ENCODE peak calls at places on chromosomes 1 and 21, in ten cellular contexts. W is IMR-90, K is stomach, E is adrenal gland, J is ovary, T is A549, O is breast epithelium, C is suprapubic skin, U is spleen, I is heart left ventricle. H is an unnamed sample.
A peak's percentile ranks its signal among the peaks of the same experiment; 100 is the strongest.

GRCh38 chr1:22903113-22903512 is 69.6 kb downstream of the LACTBL1 start:
- DNase-seq in W (peak; percentile 78), K (no peak), E (no peak), J (no peak), T (no peak), O (no peak), C (no peak), U (no peak), I (no peak), H (no peak)

GRCh38 chr1:192867180-192867579 is 58.3 kb downstream of the RGS2 start:
- DNase-seq in W (no peak), K (no peak), E (no peak), J (no peak), T (no peak), O (no peak), C (no peak), U (no peak), I (no peak), H (no peak)

GRCh38 chr1:243716901-243717300 is 133.1 kb downstream of the AKT3 start:
- DNase-seq in W (peak; percentile 61), K (no peak), E (no peak), J (no peak), T (no peak), O (no peak), C (no peak), U (no peak), I (no peak), H (no peak)

GRCh38 chr21:29022141-29022540 is 2.3 kb upstream of the USP16 start:
- DNase-seq in W (no peak), K (no peak), E (no peak), J (no peak), T (no peak), O (no peak), C (no peak), U (no peak), I (no peak), H (no peak)

GRCh38 chr21:38170283-38170682 is 86.5 kb upstream of the KCNJ15 start:
- DNase-seq in W (peak; percentile 12), K (peak; percentile 57), E (no peak), J (no peak), T (no peak), O (no peak), C (no peak), U (no peak), I (no peak), H (no peak)

GRCh38 chr1:162609306-162609705 is 23.0 kb upstream of the DDR2 start:
- DNase-seq in W (no peak), K (no peak), E (no peak), J (no peak), T (no peak), O (no peak), C (no peak), U (no peak), I (no peak), H (no peak)

GRCh38 chr1:226093621-226094020 is 31.1 kb downstream of the H3-3A start:
- DNase-seq in W (no peak), K (no peak), E (no peak), J (no peak), T (no peak), O (no peak), C (peak; percentile 47), U (no peak), I (no peak), H (no peak)

GRCh38 chr1:185488673-185489311 is 171.7 kb upstream of the IVNS1ABP start:
- DNase-seq in W (no peak), K (peak; percentile 38), E (peak; percentile 78), J (peak; percentile 21), T (no peak), O (no peak), C (no peak), U (peak; percentile 72), I (no peak), H (no peak)

GRCh38 chr1:3462356-3463012 is 8.0 kb downstream of the ARHGEF16 start:
- DNase-seq in W (no peak), K (no peak), E (no peak), J (no peak), T (no peak), O (no peak), C (no peak), U (peak; percentile 49), I (no peak), H (no peak)

GRCh38 chr1:103265551-103265950 is 157.2 kb upstream of the COL11A1 start:
- DNase-seq in W (peak; percentile 26), K (no peak), E (no peak), J (no peak), T (no peak), O (no peak), C (no peak), U (no peak), I (no peak), H (no peak)

GRCh38 chr1:14914351-14914988 is 239.1 kb upstream of the TMEM51 start:
- DNase-seq in W (no peak), K (no peak), E (no peak), J (no peak), T (no peak), O (no peak), C (no peak), U (no peak), I (no peak), H (no peak)

GRCh38 chr1:14910947-14911721 is 242.4 kb upstream of the TMEM51 start:
- DNase-seq in W (no peak), K (no peak), E (no peak), J (no peak), T (no peak), O (peak; percentile 80), C (no peak), U (peak; percentile 86), I (no peak), H (no peak)

GRCh38 chr1:14915356-14916054 is 238.0 kb upstream of the TMEM51 start:
- DNase-seq in W (peak; percentile 34), K (peak; percentile 51), E (peak; percentile 65), J (peak; percentile 59), T (peak; percentile 64), O (no peak), C (no peak), U (no peak), I (peak; percentile 42), H (peak; percentile 49)

GRCh38 chr1:14913475-14914155 is 239.9 kb upstream of the TMEM51 start:
- DNase-seq in W (no peak), K (no peak), E (no peak), J (no peak), T (no peak), O (no peak), C (no peak), U (no peak), I (no peak), H (no peak)

GRCh38 chr1:14912831-14913230 is 240.7 kb upstream of the TMEM51 start:
- DNase-seq in W (no peak), K (no peak), E (no peak), J (no peak), T (no peak), O (no peak), C (no peak), U (no peak), I (no peak), H (no peak)
- H3K27ac ChIP-seq in W (no peak overlapping the region), K (no peak overlapping the region), E (no peak overlapping the region), J (no peak overlapping the region), T (no peak overlapping the region), O (peak overlapping the region; percentile 86), C (peak overlapping the region; percentile 78), U (no peak overlapping the region), I (no peak overlapping the region), H (no peak overlapping the region)

GRCh38 chr1:53325326-53326087 is 2.4 kb downstream of the LRP8 start:
- DNase-seq in W (no peak), K (no peak), E (no peak), J (no peak), T (no peak), O (no peak), C (no peak), U (peak; percentile 85), I (no peak), H (no peak)

GRCh38 chr1:53328009-53328489 is at the start of gene LRP8:
- DNase-seq in W (peak; percentile 56), K (peak; percentile 73), E (peak; percentile 69), J (peak; percentile 70), T (peak; percentile 53), O (no peak), C (no peak), U (peak; percentile 94), I (peak; percentile 72), H (peak; percentile 52)

GRCh38 chr1:53326088-53326597 is 1.7 kb downstream of the LRP8 start:
- DNase-seq in W (peak; percentile 77), K (peak; percentile 89), E (peak; percentile 85), J (peak; percentile 61), T (peak; percentile 83), O (peak; percentile 79), C (peak; percentile 88), U (peak; percentile 98), I (peak; percentile 89), H (peak; percentile 78)

GRCh38 chr1:53327183-53327941 is 508 bp downstream of the LRP8 start:
- DNase-seq in W (peak; percentile 15), K (no peak), E (peak; percentile 27), J (peak; percentile 54), T (peak; percentile 23), O (no peak), C (no peak), U (peak; percentile 90), I (peak; percentile 30), H (no peak)

DNA sequence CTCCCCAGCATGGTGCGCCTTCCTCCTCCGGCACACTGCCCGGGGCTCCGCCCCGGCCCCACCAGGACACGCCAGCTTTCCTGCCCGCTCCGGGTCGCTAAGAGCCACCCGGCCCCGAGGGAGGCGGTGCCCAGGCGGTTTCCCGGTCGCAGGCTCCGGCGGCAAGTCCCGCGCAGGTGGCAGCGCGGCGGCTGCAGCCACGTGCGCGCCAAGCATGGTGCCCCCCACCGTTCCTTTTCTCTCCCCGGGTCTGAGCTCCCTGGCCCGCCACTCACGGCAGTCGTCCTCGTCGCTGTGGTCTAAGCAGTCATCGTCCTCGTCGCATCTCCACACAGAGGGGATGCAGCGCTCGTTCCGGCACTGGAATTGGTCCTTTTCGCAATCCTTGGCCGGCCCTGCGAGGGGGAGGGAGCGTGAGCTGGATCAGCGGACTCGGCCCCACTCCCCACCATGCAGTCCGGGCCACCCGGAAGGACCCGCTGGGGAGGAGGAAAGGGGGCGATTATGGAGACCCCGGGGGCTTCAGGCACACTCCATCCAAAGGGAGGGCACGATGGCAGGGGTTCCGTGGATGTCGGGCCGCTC is 1.2 kb downstream of the LRP8 start:
- DNase-seq in W (no peak), K (no peak), E (no peak), J (peak; percentile 33), T (peak; percentile 29), O (no peak), C (no peak), U (peak; percentile 85), I (no peak), H (peak; percentile 40)
- TF ChIP-seq POLR2A in W (no peak), K (no peak), E (no peak), J (no peak), T (no peak), O (no peak), C (no peak), U (no peak), I (no peak), H (no peak)

GRCh38 chr1:99669821-99670220 is 23.9 kb downstream of the PALMD start:
- DNase-seq in W (no peak), K (no peak), E (no peak), J (no peak), T (no peak), O (no peak), C (no peak), U (no peak), I (no peak), H (no peak)
- H3K27ac ChIP-seq in W (no peak overlapping the region), K (no peak overlapping the region), E (peak overlapping the region; percentile 29), J (no peak overlapping the region), T (no peak overlapping the region), O (no peak overlapping the region), C (no peak overlapping the region), U (no peak overlapping the region), I (peak overlapping the region; percentile 81), H (peak overlapping the region; percentile 4)

GRCh38 chr1:11025618-11026017 is 13.2 kb downstream of the TARDBP start:
- DNase-seq in W (no peak), K (no peak), E (no peak), J (no peak), T (no peak), O (no peak), C (no peak), U (no peak), I (no peak), H (no peak)
- TF ChIP-seq POLR2A in W (no peak), K (no peak), E (no peak), J (no peak), T (no peak), O (no peak), C (no peak), U (no peak), I (no peak), H (no peak)